ENCODE peak calls at places on chromosomes 13 and 19, in six cellular contexts. One of them, this sample, is unnamed.

GRCh38 chr19:20247016-20247683 is 80.1 kb downstream of the ZNF486 start:
- DNase-seq in MM.1S: no peak
- DNase-seq in heart right ventricle: peak
- DNase-seq in neural progenitor cell: peak
- DNase-seq in GM23248: peak
- DNase-seq in CD4-positive, alpha-beta T cell: peak
- DNase-seq in this sample: peak

GRCh38 chr13:113148407-113148806 is 10.0 kb upstream of the PROZ start:
- DNase-seq in MM.1S: no peak
- DNase-seq in GM23248: no peak
- DNase-seq in CD4-positive, alpha-beta T cell: no peak
- DNase-seq in neural progenitor cell: no peak
- DNase-seq in heart right ventricle: no peak
- DNase-seq in this sample: no peak

GRCh38 chr13:106561551-106562170 is 6.3 kb downstream of the ARGLU1 start:
- DNase-seq in MM.1S: no peak
- DNase-seq in neural progenitor cell: peak
- DNase-seq in CD4-positive, alpha-beta T cell: no peak
- DNase-seq in heart right ventricle: no peak
- DNase-seq in GM23248: no peak
- DNase-seq in this sample: no peak

GRCh38 chr19:6362351-6362801 is 1.0 kb downstream of the CLPP start:
- DNase-seq in heart right ventricle: no peak
- DNase-seq in CD4-positive, alpha-beta T cell: peak
- DNase-seq in MM.1S: no peak
- DNase-seq in GM23248: peak
- DNase-seq in neural progenitor cell: no peak
- DNase-seq in this sample: no peak

GRCh38 chr13:97574926-97575325 is 141.0 kb downstream of the RAP2A start:
- DNase-seq in heart right ventricle: peak
- DNase-seq in MM.1S: peak
- DNase-seq in neural progenitor cell: peak
- DNase-seq in CD4-positive, alpha-beta T cell: no peak
- DNase-seq in GM23248: peak
- DNase-seq in this sample: no peak

GRCh38 chr13:84590663-84591062 is 708.4 kb upstream of the SLITRK1 start:
- DNase-seq in GM23248: no peak
- DNase-seq in CD4-positive, alpha-beta T cell: no peak
- DNase-seq in heart right ventricle: no peak
- DNase-seq in MM.1S: no peak
- DNase-seq in neural progenitor cell: no peak
- DNase-seq in this sample: no peak

GRCh38 chr19:56987184-56987583 is 132.6 kb upstream of the USP29 start:
- DNase-seq in MM.1S: no peak
- DNase-seq in heart right ventricle: no peak
- DNase-seq in CD4-positive, alpha-beta T cell: no peak
- DNase-seq in GM23248: no peak
- DNase-seq in neural progenitor cell: no peak
- DNase-seq in this sample: no peak

GRCh38 chr13:20590568-20590967 is 23.6 kb downstream of the IFT88 start:
- DNase-seq in heart right ventricle: no peak
- DNase-seq in neural progenitor cell: no peak
- DNase-seq in GM23248: no peak
- DNase-seq in CD4-positive, alpha-beta T cell: no peak
- DNase-seq in MM.1S: no peak
- DNase-seq in this sample: no peak

GRCh38 chr19:42189133-42189532 is 28.3 kb downstream of the DEDD2 start:
- DNase-seq in heart right ventricle: no peak
- DNase-seq in CD4-positive, alpha-beta T cell: no peak
- DNase-seq in MM.1S: no peak
- DNase-seq in GM23248: no peak
- DNase-seq in neural progenitor cell: no peak
- DNase-seq in this sample: no peak

GRCh38 chr19:58128041-58128685 is 22.4 kb downstream of the ZNF329 start:
- DNase-seq in MM.1S: no peak
- DNase-seq in GM23248: peak
- DNase-seq in neural progenitor cell: no peak
- DNase-seq in CD4-positive, alpha-beta T cell: no peak
- DNase-seq in heart right ventricle: no peak
- DNase-seq in this sample: no peak

GRCh38 chr19:18508585-18508984 is 13.3 kb downstream of the ELL start:
- DNase-seq in heart right ventricle: no peak
- DNase-seq in GM23248: no peak
- DNase-seq in MM.1S: no peak
- DNase-seq in CD4-positive, alpha-beta T cell: no peak
- DNase-seq in neural progenitor cell: no peak
- DNase-seq in this sample: no peak

GRCh38 chr19:18506101-18506534 is 15.8 kb downstream of the ELL start:
- DNase-seq in heart right ventricle: peak
- DNase-seq in MM.1S: no peak
- DNase-seq in CD4-positive, alpha-beta T cell: no peak
- DNase-seq in GM23248: no peak
- DNase-seq in neural progenitor cell: no peak
- DNase-seq in this sample: no peak

GRCh38 chr19:18506545-18506944 is 15.3 kb downstream of the ELL start:
- DNase-seq in neural progenitor cell: no peak
- DNase-seq in CD4-positive, alpha-beta T cell: no peak
- DNase-seq in heart right ventricle: no peak
- DNase-seq in GM23248: no peak
- DNase-seq in MM.1S: no peak
- DNase-seq in this sample: no peak

GRCh38 chr19:18507021-18507726 is 14.7 kb downstream of the ELL start:
- DNase-seq in neural progenitor cell: no peak
- DNase-seq in GM23248: no peak
- DNase-seq in heart right ventricle: peak
- DNase-seq in MM.1S: no peak
- DNase-seq in CD4-positive, alpha-beta T cell: no peak
- DNase-seq in this sample: peak

DNA sequence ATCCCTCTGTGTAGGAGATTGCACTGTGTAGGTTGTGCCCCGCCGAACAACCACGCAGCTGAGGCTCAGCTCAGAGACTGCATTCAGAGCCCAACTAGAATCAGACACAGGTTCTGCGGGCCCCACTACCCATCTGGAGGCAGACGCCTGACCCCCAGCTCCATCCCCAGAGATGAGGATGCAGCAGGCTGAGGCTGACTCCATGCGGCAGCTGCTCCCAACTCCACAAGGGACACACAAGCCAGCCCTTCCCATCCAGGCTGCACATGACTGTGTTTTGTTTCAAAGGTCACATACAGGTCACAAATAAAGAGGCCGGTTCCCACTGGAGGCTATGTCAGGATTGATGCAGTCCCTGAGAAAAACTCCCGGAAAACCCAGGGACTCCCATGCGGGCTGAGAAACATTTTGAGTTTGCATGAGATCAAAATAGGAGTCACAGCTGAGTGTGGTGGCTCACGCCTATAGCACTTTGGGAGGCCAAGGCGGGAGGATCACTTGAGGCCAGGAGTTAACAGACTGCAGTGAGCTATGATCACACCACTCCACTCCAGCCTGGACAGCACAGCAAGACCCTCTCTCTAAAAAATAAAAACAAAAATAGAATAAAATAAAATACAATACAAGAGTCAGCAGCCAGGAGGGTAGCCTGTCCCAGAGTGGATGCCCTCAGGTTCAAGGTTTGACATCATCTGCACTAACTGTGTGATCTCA is 14.0 kb downstream of the ELL start:
- DNase-seq in GM23248: no peak
- DNase-seq in heart right ventricle: peak
- DNase-seq in MM.1S: no peak
- DNase-seq in CD4-positive, alpha-beta T cell: no peak
- DNase-seq in neural progenitor cell: no peak
- DNase-seq in this sample: no peak
- H3K27ac ChIP-seq in GM23248: no peak
- H3K27ac ChIP-seq in heart right ventricle: peak
- H3K27ac ChIP-seq in MM.1S: no peak
- H3K27ac ChIP-seq in CD4-positive, alpha-beta T cell: no peak
- H3K27ac ChIP-seq in neural progenitor cell: no peak
- H3K27ac ChIP-seq in this sample: peak

GRCh38 chr19:10159610-10160009 is 35.1 kb downstream of the DNMT1 start:
- DNase-seq in CD4-positive, alpha-beta T cell: no peak
- DNase-seq in heart right ventricle: no peak
- DNase-seq in MM.1S: no peak
- DNase-seq in GM23248: no peak
- DNase-seq in neural progenitor cell: no peak
- DNase-seq in this sample: no peak

GRCh38 chr19:10158485-10158884 is 36.3 kb downstream of the DNMT1 start:
- DNase-seq in MM.1S: no peak
- DNase-seq in heart right ventricle: no peak
- DNase-seq in neural progenitor cell: no peak
- DNase-seq in GM23248: no peak
- DNase-seq in CD4-positive, alpha-beta T cell: no peak
- DNase-seq in this sample: no peak

GRCh38 chr19:10152100-10152499 is 32.4 kb upstream of the EIF3G start:
- DNase-seq in MM.1S: no peak
- DNase-seq in GM23248: peak
- DNase-seq in CD4-positive, alpha-beta T cell: no peak
- DNase-seq in heart right ventricle: no peak
- DNase-seq in neural progenitor cell: no peak
- DNase-seq in this sample: no peak

GRCh38 chr19:10158071-10158470 is 36.7 kb downstream of the DNMT1 start:
- DNase-seq in CD4-positive, alpha-beta T cell: no peak
- DNase-seq in MM.1S: no peak
- DNase-seq in neural progenitor cell: no peak
- DNase-seq in GM23248: no peak
- DNase-seq in heart right ventricle: no peak
- DNase-seq in this sample: no peak

GRCh38 chr19:10155834-10156233 is 36.1 kb upstream of the EIF3G start:
- DNase-seq in GM23248: peak
- DNase-seq in heart right ventricle: no peak
- DNase-seq in neural progenitor cell: no peak
- DNase-seq in MM.1S: no peak
- DNase-seq in CD4-positive, alpha-beta T cell: no peak
- DNase-seq in this sample: no peak
- H3K27ac ChIP-seq in GM23248: peak
- H3K27ac ChIP-seq in heart right ventricle: no peak
- H3K27ac ChIP-seq in neural progenitor cell: no peak
- H3K27ac ChIP-seq in MM.1S: no peak
- H3K27ac ChIP-seq in CD4-positive, alpha-beta T cell: no peak
- H3K27ac ChIP-seq in this sample: no peak

DNA sequence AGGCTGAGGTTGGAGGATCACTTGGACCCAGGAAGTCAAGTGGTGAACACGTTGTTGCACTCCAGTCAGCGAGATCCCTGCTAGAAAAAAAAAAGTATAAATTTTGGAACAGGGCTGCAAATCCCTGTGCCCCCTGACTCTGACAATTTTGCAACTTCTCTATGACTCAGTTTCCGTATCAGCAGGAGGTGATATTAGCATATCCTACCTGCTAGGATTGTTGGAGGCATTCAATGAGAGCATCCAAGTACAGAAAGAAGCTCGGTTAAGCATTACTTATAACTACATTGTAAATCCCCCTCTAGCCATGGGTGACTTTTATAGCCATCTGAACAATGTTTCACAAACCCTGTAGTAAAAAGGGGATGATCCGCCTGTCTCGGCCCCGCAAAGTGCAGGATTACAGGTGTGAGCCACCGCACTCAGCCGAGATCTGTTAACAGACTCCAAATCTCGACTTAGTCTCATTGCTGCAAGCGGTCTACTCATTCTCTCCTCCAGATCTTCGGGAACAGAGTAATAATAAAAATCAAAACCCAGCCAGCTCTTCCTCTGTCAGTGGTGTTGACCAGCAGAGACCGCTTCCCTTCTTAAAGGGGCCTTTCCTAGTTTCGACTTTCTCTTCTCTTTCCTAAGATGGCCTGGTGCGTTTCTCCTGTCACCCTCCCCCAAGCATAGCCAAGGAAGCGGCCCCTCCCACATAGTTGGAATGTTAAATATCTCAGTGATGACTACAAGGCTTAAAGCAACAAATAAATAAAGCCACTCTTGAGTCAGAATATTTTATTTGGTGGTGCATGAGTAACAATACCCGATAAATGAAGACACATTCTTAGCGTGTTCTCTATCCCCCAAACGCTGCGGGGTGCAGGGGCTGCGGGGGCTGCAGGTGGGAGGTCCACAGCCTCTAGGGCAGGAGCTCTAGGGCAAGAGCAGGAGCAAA is 10.3 kb upstream of the BICRA start:
- DNase-seq in heart right ventricle: no peak
- DNase-seq in GM23248: peak
- DNase-seq in CD4-positive, alpha-beta T cell: no peak
- DNase-seq in MM.1S: no peak
- DNase-seq in neural progenitor cell: peak
- DNase-seq in this sample: no peak
- H3K27ac ChIP-seq in heart right ventricle: peak
- H3K27ac ChIP-seq in GM23248: peak
- H3K27ac ChIP-seq in CD4-positive, alpha-beta T cell: no peak
- H3K27ac ChIP-seq in MM.1S: no peak
- H3K27ac ChIP-seq in neural progenitor cell: no peak
- H3K27ac ChIP-seq in this sample: peak

GRCh38 chr19:46426035-46426505 is 2.7 kb downstream of the PNMA8C start:
- DNase-seq in MM.1S: no peak
- DNase-seq in heart right ventricle: no peak
- DNase-seq in CD4-positive, alpha-beta T cell: no peak
- DNase-seq in neural progenitor cell: peak
- DNase-seq in GM23248: peak
- DNase-seq in this sample: no peak
- H3K27ac ChIP-seq in MM.1S: no peak
- H3K27ac ChIP-seq in heart right ventricle: no peak
- H3K27ac ChIP-seq in CD4-positive, alpha-beta T cell: no peak
- H3K27ac ChIP-seq in neural progenitor cell: no peak
- H3K27ac ChIP-seq in GM23248: no peak
- H3K27ac ChIP-seq in this sample: no peak

DNA sequence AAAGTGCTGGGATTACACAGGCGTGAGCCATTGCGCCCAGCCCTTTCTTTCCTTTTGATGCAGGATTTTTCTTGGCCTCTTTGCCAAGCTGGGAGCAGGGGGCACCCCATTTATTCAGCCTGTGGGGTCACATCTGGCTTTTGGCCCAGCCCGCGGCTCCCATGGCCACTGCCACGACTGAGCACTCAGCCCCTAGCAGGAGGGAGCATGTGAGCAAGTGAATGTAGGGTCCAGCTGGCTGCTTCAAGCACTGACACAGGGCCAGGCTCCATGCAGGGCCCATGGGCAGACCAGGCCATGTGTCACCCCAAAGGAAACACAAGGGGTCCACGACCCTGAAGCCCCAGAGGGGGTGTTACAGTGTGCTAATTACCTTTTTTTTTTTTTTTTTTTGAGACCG is 34.2 kb upstream of the SIN3B start:
- DNase-seq in CD4-positive, alpha-beta T cell: no peak
- DNase-seq in neural progenitor cell: no peak
- DNase-seq in MM.1S: no peak
- DNase-seq in GM23248: no peak
- DNase-seq in heart right ventricle: no peak
- DNase-seq in this sample: no peak
- H3K27ac ChIP-seq in CD4-positive, alpha-beta T cell: no peak
- H3K27ac ChIP-seq in neural progenitor cell: no peak
- H3K27ac ChIP-seq in MM.1S: no peak
- H3K27ac ChIP-seq in GM23248: no peak
- H3K27ac ChIP-seq in heart right ventricle: no peak
- H3K27ac ChIP-seq in this sample: no peak

GRCh38 chr19:7533281-7533819 is 2.2 kb upstream of the PNPLA6 start:
- DNase-seq in MM.1S: no peak
- DNase-seq in GM23248: peak
- DNase-seq in CD4-positive, alpha-beta T cell: no peak
- DNase-seq in heart right ventricle: peak
- DNase-seq in neural progenitor cell: peak
- DNase-seq in this sample: peak
- H3K27ac ChIP-seq in MM.1S: no peak
- H3K27ac ChIP-seq in GM23248: peak
- H3K27ac ChIP-seq in CD4-positive, alpha-beta T cell: no peak
- H3K27ac ChIP-seq in heart right ventricle: peak
- H3K27ac ChIP-seq in neural progenitor cell: peak
- H3K27ac ChIP-seq in this sample: peak